ENCODE peak calls at places on chromosomes 13 and 19, in six cellular contexts. B, Y, S, I, F and T are unnamed samples.

GRCh38 chr19:48543121-48543710 is 8.8 kb upstream of the SULT2B1 start:
- DNase-seq in B (no peak), Y (no peak), S (no peak), I (no peak), F (no peak), T (no peak)

GRCh38 chr13:97224544-97225324 is 2.6 kb downstream of the MBNL2 start:
- DNase-seq in B (no peak), Y (no peak), S (no peak), I (no peak), F (no peak), T (no peak)

GRCh38 chr19:801030-801860 is 4.0 kb downstream of the PTBP1 start:
- DNase-seq in B (peak), Y (no peak), S (no peak), I (no peak), F (peak), T (no peak)

GRCh38 chr13:22505489-22505888 is 675.3 kb upstream of the SGCG start:
- DNase-seq in B (no peak), Y (no peak), S (no peak), I (no peak), F (peak), T (no peak)

GRCh38 chr19:55617426-55617825 is 6.9 kb downstream of the ZNF784 start:
- DNase-seq in B (no peak), Y (no peak), S (no peak), I (no peak), F (no peak), T (no peak)

GRCh38 chr13:46341112-46341711 is 45.8 kb downstream of the RUBCNL start:
- DNase-seq in B (no peak), Y (no peak), S (no peak), I (no peak), F (no peak), T (peak)

GRCh38 chr19:49432141-49433073 is 7.2 kb downstream of the GFY start:
- DNase-seq in B (no peak), Y (no peak), S (no peak), I (no peak), F (no peak), T (no peak)

GRCh38 chr13:53201454-53202225 is 173.0 kb downstream of the OLFM4 start:
- DNase-seq in B (peak), Y (no peak), S (no peak), I (no peak), F (no peak), T (no peak)

GRCh38 chr19:17409990-17410389 is 4.6 kb upstream of the BST2 start:
- DNase-seq in B (no peak), Y (no peak), S (no peak), I (no peak), F (peak), T (no peak)

GRCh38 chr19:30722801-30723200 is 350.6 kb downstream of the ZNF536 start:
- DNase-seq in B (no peak), Y (no peak), S (no peak), I (no peak), F (no peak), T (no peak)

GRCh38 chr19:32404939-32405430 is 585 bp upstream of the DPY19L3 start:
- DNase-seq in B (peak), Y (peak), S (no peak), I (peak), F (peak), T (no peak)

GRCh38 chr19:14015454-14016035 is 9.4 kb upstream of the RFX1 start:
- DNase-seq in B (no peak), Y (no peak), S (no peak), I (no peak), F (no peak), T (no peak)

GRCh38 chr19:31348416-31349159 is 648 bp downstream of the TSHZ3 start:
- DNase-seq in B (peak), Y (no peak), S (no peak), I (no peak), F (no peak), T (no peak)

GRCh38 chr13:110615005-110615321 is 382 bp upstream of the NAXD start:
- DNase-seq in B (no peak), Y (no peak), S (no peak), I (no peak), F (no peak), T (no peak)

GRCh38 chr13:41588899-41589298 is 131.5 kb downstream of the RGCC start:
- DNase-seq in B (no peak), Y (no peak), S (peak), I (no peak), F (peak), T (peak)

GRCh38 chr13:76868451-76868850 is 17.8 kb downstream of the KCTD12 start:
- DNase-seq in B (no peak), Y (no peak), S (no peak), I (no peak), F (no peak), T (no peak)

GRCh38 chr13:101714195-101714594 is 261.7 kb downstream of the ITGBL1 start:
- DNase-seq in B (no peak), Y (no peak), S (no peak), I (no peak), F (no peak), T (no peak)

GRCh38 chr13:95124959-95125358 is 176.3 kb downstream of the ABCC4 start:
- DNase-seq in B (no peak), Y (no peak), S (no peak), I (no peak), F (no peak), T (no peak)

GRCh38 chr13:49240017-49240416 is 7.7 kb upstream of the CDADC1 start:
- DNase-seq in B (no peak), Y (no peak), S (no peak), I (no peak), F (peak), T (no peak)

GRCh38 chr13:47256618-47257017 is 359.8 kb upstream of the HTR2A start:
- DNase-seq in B (no peak), Y (no peak), S (peak), I (no peak), F (no peak), T (peak)

GRCh38 chr13:20149762-20150161 is 11.1 kb downstream of the GJA3 start:
- DNase-seq in B (no peak), Y (no peak), S (no peak), I (no peak), F (no peak), T (no peak)

GRCh38 chr19:43905897-43906296 is 29.2 kb downstream of the ZNF45 start:
- DNase-seq in B (no peak), Y (no peak), S (no peak), I (no peak), F (no peak), T (no peak)

GRCh38 chr13:21671793-21672680 is 1.2 kb downstream of the FGF9 start:
- DNase-seq in B (no peak), Y (no peak), S (no peak), I (no peak), F (no peak), T (no peak)

GRCh38 chr13:51613535-51613934 is 29.3 kb downstream of the WDFY2 start:
- DNase-seq in B (no peak), Y (no peak), S (no peak), I (no peak), F (no peak), T (no peak)

GRCh38 chr13:110055089-110055488 is 251.9 kb downstream of the COL4A1 start:
- DNase-seq in B (no peak), Y (no peak), S (no peak), I (no peak), F (no peak), T (no peak)

GRCh38 chr19:33752018-33752790 is 44.5 kb upstream of the KCTD15 start:
- DNase-seq in B (no peak), Y (no peak), S (no peak), I (no peak), F (no peak), T (no peak)